ENCODE peak calls at places on chromosomes 6 and 20, in ten cellular contexts. One of them, this sample, is unnamed.

GRCh38 chr6:35392111-35392702 is 49.8 kb downstream of the PPARD start:
- DNase-seq in tibial nerve: no peak
- DNase-seq in tibial artery: no peak
- DNase-seq in Peyer's patch: peak
- DNase-seq in body of pancreas: peak
- DNase-seq in OCI-LY7: no peak
- DNase-seq in effector memory CD4-positive, alpha-beta T cell: no peak
- DNase-seq in cardiac muscle cell: no peak
- DNase-seq in left ventricle myocardium inferior: peak
- DNase-seq in mucosa of descending colon: peak
- DNase-seq in this sample: no peak

GRCh38 chr6:134426623-134427022 is 108.7 kb upstream of the SGK1 start:
- DNase-seq in Peyer's patch: no peak
- DNase-seq in tibial nerve: no peak
- DNase-seq in body of pancreas: no peak
- DNase-seq in tibial artery: no peak
- DNase-seq in left ventricle myocardium inferior: no peak
- DNase-seq in OCI-LY7: no peak
- DNase-seq in effector memory CD4-positive, alpha-beta T cell: no peak
- DNase-seq in cardiac muscle cell: no peak
- DNase-seq in mucosa of descending colon: no peak
- DNase-seq in this sample: no peak

GRCh38 chr6:142842423-142843261 is 102.3 kb downstream of the HIVEP2 start:
- DNase-seq in tibial artery: no peak
- DNase-seq in cardiac muscle cell: no peak
- DNase-seq in body of pancreas: no peak
- DNase-seq in left ventricle myocardium inferior: no peak
- DNase-seq in Peyer's patch: no peak
- DNase-seq in OCI-LY7: no peak
- DNase-seq in effector memory CD4-positive, alpha-beta T cell: peak
- DNase-seq in tibial nerve: no peak
- DNase-seq in mucosa of descending colon: no peak
- DNase-seq in this sample: peak

GRCh38 chr20:35561671-35562070 is 19.8 kb downstream of the ERGIC3 start:
- DNase-seq in OCI-LY7: peak
- DNase-seq in tibial artery: no peak
- DNase-seq in tibial nerve: no peak
- DNase-seq in left ventricle myocardium inferior: no peak
- DNase-seq in mucosa of descending colon: no peak
- DNase-seq in body of pancreas: no peak
- DNase-seq in Peyer's patch: no peak
- DNase-seq in effector memory CD4-positive, alpha-beta T cell: no peak
- DNase-seq in cardiac muscle cell: no peak
- DNase-seq in this sample: no peak

GRCh38 chr6:137928286-137928685 is 61.2 kb downstream of the TNFAIP3 start:
- DNase-seq in Peyer's patch: no peak
- DNase-seq in body of pancreas: no peak
- DNase-seq in tibial artery: peak
- DNase-seq in cardiac muscle cell: no peak
- DNase-seq in tibial nerve: no peak
- DNase-seq in OCI-LY7: peak
- DNase-seq in left ventricle myocardium inferior: no peak
- DNase-seq in effector memory CD4-positive, alpha-beta T cell: no peak
- DNase-seq in mucosa of descending colon: no peak
- DNase-seq in this sample: peak

GRCh38 chr6:157021267-157022021 is 244.3 kb downstream of the ARID1B start:
- DNase-seq in cardiac muscle cell: peak
- DNase-seq in effector memory CD4-positive, alpha-beta T cell: peak
- DNase-seq in Peyer's patch: peak
- DNase-seq in left ventricle myocardium inferior: peak
- DNase-seq in tibial artery: peak
- DNase-seq in body of pancreas: peak
- DNase-seq in OCI-LY7: peak
- DNase-seq in tibial nerve: peak
- DNase-seq in mucosa of descending colon: peak
- DNase-seq in this sample: peak

GRCh38 chr6:128290221-128290620 is 230.2 kb downstream of the PTPRK start:
- DNase-seq in left ventricle myocardium inferior: no peak
- DNase-seq in Peyer's patch: no peak
- DNase-seq in tibial artery: no peak
- DNase-seq in mucosa of descending colon: no peak
- DNase-seq in effector memory CD4-positive, alpha-beta T cell: no peak
- DNase-seq in tibial nerve: no peak
- DNase-seq in body of pancreas: no peak
- DNase-seq in cardiac muscle cell: no peak
- DNase-seq in OCI-LY7: no peak
- DNase-seq in this sample: no peak

GRCh38 chr6:29847871-29848630 is 20.4 kb downstream of the HLA-G start:
- DNase-seq in mucosa of descending colon: peak
- DNase-seq in body of pancreas: peak
- DNase-seq in OCI-LY7: peak
- DNase-seq in tibial nerve: peak
- DNase-seq in tibial artery: peak
- DNase-seq in effector memory CD4-positive, alpha-beta T cell: peak
- DNase-seq in cardiac muscle cell: peak
- DNase-seq in left ventricle myocardium inferior: peak
- DNase-seq in Peyer's patch: peak
- DNase-seq in this sample: peak

GRCh38 chr6:79525272-79526100 is 11.7 kb downstream of the LCA5 start:
- DNase-seq in cardiac muscle cell: peak
- DNase-seq in tibial artery: no peak
- DNase-seq in left ventricle myocardium inferior: no peak
- DNase-seq in OCI-LY7: no peak
- DNase-seq in mucosa of descending colon: no peak
- DNase-seq in Peyer's patch: no peak
- DNase-seq in effector memory CD4-positive, alpha-beta T cell: no peak
- DNase-seq in body of pancreas: peak
- DNase-seq in tibial nerve: peak
- DNase-seq in this sample: no peak

GRCh38 chr20:45918779-45919535 is 7.0 kb upstream of the PLTP start:
- DNase-seq in left ventricle myocardium inferior: no peak
- DNase-seq in cardiac muscle cell: no peak
- DNase-seq in body of pancreas: no peak
- DNase-seq in mucosa of descending colon: no peak
- DNase-seq in effector memory CD4-positive, alpha-beta T cell: no peak
- DNase-seq in tibial nerve: no peak
- DNase-seq in Peyer's patch: no peak
- DNase-seq in tibial artery: no peak
- DNase-seq in OCI-LY7: no peak
- DNase-seq in this sample: no peak

GRCh38 chr20:51608060-51608459 is 65.5 kb upstream of the NFATC2 start:
- DNase-seq in body of pancreas: no peak
- DNase-seq in cardiac muscle cell: no peak
- DNase-seq in tibial nerve: no peak
- DNase-seq in Peyer's patch: no peak
- DNase-seq in effector memory CD4-positive, alpha-beta T cell: no peak
- DNase-seq in OCI-LY7: no peak
- DNase-seq in tibial artery: no peak
- DNase-seq in left ventricle myocardium inferior: no peak
- DNase-seq in mucosa of descending colon: no peak
- DNase-seq in this sample: no peak

GRCh38 chr6:169450097-169450496 is 196.5 kb upstream of the THBS2 start:
- DNase-seq in OCI-LY7: no peak
- DNase-seq in Peyer's patch: no peak
- DNase-seq in body of pancreas: no peak
- DNase-seq in tibial nerve: no peak
- DNase-seq in effector memory CD4-positive, alpha-beta T cell: no peak
- DNase-seq in cardiac muscle cell: no peak
- DNase-seq in left ventricle myocardium inferior: no peak
- DNase-seq in mucosa of descending colon: no peak
- DNase-seq in tibial artery: no peak
- DNase-seq in this sample: no peak

GRCh38 chr6:119078449-119079287 is at the start of gene FAM184A:
- DNase-seq in body of pancreas: peak
- DNase-seq in left ventricle myocardium inferior: peak
- DNase-seq in OCI-LY7: no peak
- DNase-seq in tibial artery: peak
- DNase-seq in cardiac muscle cell: peak
- DNase-seq in tibial nerve: peak
- DNase-seq in Peyer's patch: peak
- DNase-seq in effector memory CD4-positive, alpha-beta T cell: peak
- DNase-seq in mucosa of descending colon: peak
- DNase-seq in this sample: no peak

GRCh38 chr6:34901930-34902329 is 12.9 kb downstream of the ANKS1A start:
- DNase-seq in tibial nerve: no peak
- DNase-seq in OCI-LY7: no peak
- DNase-seq in Peyer's patch: no peak
- DNase-seq in effector memory CD4-positive, alpha-beta T cell: no peak
- DNase-seq in left ventricle myocardium inferior: no peak
- DNase-seq in body of pancreas: no peak
- DNase-seq in mucosa of descending colon: no peak
- DNase-seq in cardiac muscle cell: no peak
- DNase-seq in tibial artery: no peak
- DNase-seq in this sample: no peak

GRCh38 chr20:43448748-43449535 is 8.8 kb upstream of the SRSF6 start:
- DNase-seq in tibial nerve: peak
- DNase-seq in OCI-LY7: peak
- DNase-seq in left ventricle myocardium inferior: no peak
- DNase-seq in body of pancreas: peak
- DNase-seq in mucosa of descending colon: no peak
- DNase-seq in effector memory CD4-positive, alpha-beta T cell: peak
- DNase-seq in Peyer's patch: peak
- DNase-seq in tibial artery: no peak
- DNase-seq in cardiac muscle cell: peak
- DNase-seq in this sample: peak

GRCh38 chr20:38893485-38894090 is 32.6 kb upstream of the FAM83D start:
- DNase-seq in OCI-LY7: peak
- DNase-seq in effector memory CD4-positive, alpha-beta T cell: peak
- DNase-seq in mucosa of descending colon: peak
- DNase-seq in tibial artery: peak
- DNase-seq in cardiac muscle cell: peak
- DNase-seq in body of pancreas: peak
- DNase-seq in Peyer's patch: peak
- DNase-seq in left ventricle myocardium inferior: peak
- DNase-seq in tibial nerve: peak
- DNase-seq in this sample: peak
- H3K4me3 ChIP-seq in OCI-LY7: peak
- H3K4me3 ChIP-seq in effector memory CD4-positive, alpha-beta T cell: peak
- H3K4me3 ChIP-seq in mucosa of descending colon: no peak
- H3K4me3 ChIP-seq in tibial artery: no peak
- H3K4me3 ChIP-seq in cardiac muscle cell: no peak
- H3K4me3 ChIP-seq in body of pancreas: no peak
- H3K4me3 ChIP-seq in Peyer's patch: peak
- H3K4me3 ChIP-seq in left ventricle myocardium inferior: peak
- H3K4me3 ChIP-seq in tibial nerve: peak
- H3K4me3 ChIP-seq in this sample: no peak

GRCh38 chr6:43078651-43079050 is 2.5 kb downstream of the PTK7 start:
- DNase-seq in cardiac muscle cell: no peak
- DNase-seq in tibial artery: no peak
- DNase-seq in OCI-LY7: no peak
- DNase-seq in effector memory CD4-positive, alpha-beta T cell: no peak
- DNase-seq in mucosa of descending colon: no peak
- DNase-seq in tibial nerve: no peak
- DNase-seq in Peyer's patch: no peak
- DNase-seq in left ventricle myocardium inferior: no peak
- DNase-seq in body of pancreas: no peak
- DNase-seq in this sample: no peak

GRCh38 chr6:43075791-43076092 is 372 bp upstream of the PTK7 start:
- DNase-seq in tibial nerve: no peak
- DNase-seq in Peyer's patch: no peak
- DNase-seq in mucosa of descending colon: no peak
- DNase-seq in OCI-LY7: no peak
- DNase-seq in left ventricle myocardium inferior: no peak
- DNase-seq in effector memory CD4-positive, alpha-beta T cell: no peak
- DNase-seq in cardiac muscle cell: no peak
- DNase-seq in tibial artery: no peak
- DNase-seq in body of pancreas: no peak
- DNase-seq in this sample: no peak

GRCh38 chr6:43076928-43077809 is 1.1 kb downstream of the PTK7 start:
- DNase-seq in mucosa of descending colon: no peak
- DNase-seq in effector memory CD4-positive, alpha-beta T cell: no peak
- DNase-seq in tibial artery: no peak
- DNase-seq in body of pancreas: peak
- DNase-seq in tibial nerve: no peak
- DNase-seq in Peyer's patch: no peak
- DNase-seq in cardiac muscle cell: peak
- DNase-seq in left ventricle myocardium inferior: no peak
- DNase-seq in OCI-LY7: peak
- DNase-seq in this sample: peak

GRCh38 chr6:43076093-43076927 is at the start of gene PTK7:
- DNase-seq in mucosa of descending colon: no peak
- DNase-seq in tibial nerve: no peak
- DNase-seq in tibial artery: no peak
- DNase-seq in left ventricle myocardium inferior: peak
- DNase-seq in OCI-LY7: peak
- DNase-seq in body of pancreas: peak
- DNase-seq in Peyer's patch: no peak
- DNase-seq in cardiac muscle cell: peak
- DNase-seq in effector memory CD4-positive, alpha-beta T cell: no peak
- DNase-seq in this sample: peak

DNA sequence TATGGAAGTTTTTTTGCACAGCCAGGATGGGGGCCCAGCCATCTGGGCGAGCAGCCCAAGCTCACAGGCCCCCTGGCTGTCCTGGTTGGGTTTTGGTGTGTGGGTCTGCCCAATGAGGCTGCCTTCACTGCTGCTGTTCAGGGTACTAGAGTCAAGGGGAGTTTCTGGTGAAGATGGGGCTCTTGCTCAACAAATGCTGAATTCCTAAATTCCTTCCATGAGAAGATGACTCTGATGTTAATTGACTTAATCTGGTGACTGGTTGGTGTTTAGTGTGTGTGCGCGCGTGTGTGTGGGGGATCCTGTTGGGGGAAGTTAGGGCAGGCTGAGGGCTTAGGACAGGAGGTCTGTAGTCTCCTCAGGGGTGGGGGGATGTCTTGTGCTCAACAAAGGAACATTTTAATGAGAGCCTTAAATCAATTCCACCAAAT is 1.9 kb downstream of the PTK7 start:
- DNase-seq in cardiac muscle cell: no peak
- DNase-seq in OCI-LY7: no peak
- DNase-seq in mucosa of descending colon: no peak
- DNase-seq in body of pancreas: no peak
- DNase-seq in left ventricle myocardium inferior: no peak
- DNase-seq in effector memory CD4-positive, alpha-beta T cell: no peak
- DNase-seq in tibial nerve: no peak
- DNase-seq in tibial artery: no peak
- DNase-seq in Peyer's patch: no peak
- DNase-seq in this sample: no peak
- H3K4me3 ChIP-seq in cardiac muscle cell: peak
- H3K4me3 ChIP-seq in OCI-LY7: peak
- H3K4me3 ChIP-seq in mucosa of descending colon: no peak
- H3K4me3 ChIP-seq in body of pancreas: no peak
- H3K4me3 ChIP-seq in left ventricle myocardium inferior: no peak
- H3K4me3 ChIP-seq in effector memory CD4-positive, alpha-beta T cell: no peak
- H3K4me3 ChIP-seq in tibial nerve: no peak
- H3K4me3 ChIP-seq in tibial artery: no peak
- H3K4me3 ChIP-seq in Peyer's patch: no peak
- H3K4me3 ChIP-seq in this sample: peak

GRCh38 chr6:100144991-100145390 is 151.0 kb upstream of the MCHR2 start:
- DNase-seq in OCI-LY7: no peak
- DNase-seq in effector memory CD4-positive, alpha-beta T cell: no peak
- DNase-seq in left ventricle myocardium inferior: no peak
- DNase-seq in Peyer's patch: no peak
- DNase-seq in tibial artery: no peak
- DNase-seq in cardiac muscle cell: no peak
- DNase-seq in tibial nerve: no peak
- DNase-seq in body of pancreas: no peak
- DNase-seq in mucosa of descending colon: no peak
- DNase-seq in this sample: no peak
- H3K4me3 ChIP-seq in OCI-LY7: no peak
- H3K4me3 ChIP-seq in effector memory CD4-positive, alpha-beta T cell: no peak
- H3K4me3 ChIP-seq in left ventricle myocardium inferior: no peak
- H3K4me3 ChIP-seq in Peyer's patch: no peak
- H3K4me3 ChIP-seq in tibial artery: no peak
- H3K4me3 ChIP-seq in cardiac muscle cell: no peak
- H3K4me3 ChIP-seq in tibial nerve: no peak
- H3K4me3 ChIP-seq in body of pancreas: no peak
- H3K4me3 ChIP-seq in mucosa of descending colon: no peak
- H3K4me3 ChIP-seq in this sample: no peak

GRCh38 chr20:62707981-62708521 is 585 bp upstream of the NTSR1 start:
- DNase-seq in tibial artery: no peak
- DNase-seq in body of pancreas: no peak
- DNase-seq in cardiac muscle cell: no peak
- DNase-seq in effector memory CD4-positive, alpha-beta T cell: no peak
- DNase-seq in left ventricle myocardium inferior: no peak
- DNase-seq in tibial nerve: no peak
- DNase-seq in mucosa of descending colon: peak
- DNase-seq in OCI-LY7: peak
- DNase-seq in Peyer's patch: no peak
- DNase-seq in this sample: peak
- H3K4me3 ChIP-seq in tibial artery: no peak
- H3K4me3 ChIP-seq in body of pancreas: no peak
- H3K4me3 ChIP-seq in cardiac muscle cell: no peak
- H3K4me3 ChIP-seq in effector memory CD4-positive, alpha-beta T cell: no peak
- H3K4me3 ChIP-seq in left ventricle myocardium inferior: no peak
- H3K4me3 ChIP-seq in tibial nerve: peak
- H3K4me3 ChIP-seq in mucosa of descending colon: no peak
- H3K4me3 ChIP-seq in OCI-LY7: no peak
- H3K4me3 ChIP-seq in Peyer's patch: no peak
- H3K4me3 ChIP-seq in this sample: no peak